ENCODE peak calls at places on chromosomes 13 and 19, in eight cellular contexts. K is stimulated activated CD8-positive, alpha-beta memory T cell treated with anti-CD3 and anti-CD28 coated beads, Interleukin-2, amount 100 ng/mL, for 1 hour; H is caudate nucleus; R is nephron progenitor cell; I is GM20000; M is T-helper 1 cell; N is BJ; O is right atrium auricular region. G is an unnamed sample.

GRCh38 chr19:14674764-14675163 is at the start of gene ADGRE3:
- DNase-seq in R (no peak), O (no peak), K (no peak), M (no peak), H (no peak), N (no peak), I (no peak), G (no peak)

GRCh38 chr13:92806215-92806614 is 420.4 kb upstream of the GPC6 start:
- DNase-seq in R (no peak), I (peak), H (no peak), K (no peak), N (no peak), O (no peak), M (no peak), G (peak)

GRCh38 chr19:31439270-31439573 is 90.0 kb upstream of the TSHZ3 start:
- DNase-seq in O (peak), K (no peak), I (no peak), M (no peak), H (no peak), N (no peak), R (no peak), G (no peak)

GRCh38 chr19:18514800-18515682 is 6.8 kb downstream of the ELL start:
- DNase-seq in M (no peak), R (no peak), K (no peak), N (no peak), O (peak), H (no peak), I (no peak), G (no peak)

GRCh38 chr19:40466219-40467006 is at the start of gene SPTBN4:
- DNase-seq in O (no peak), M (no peak), H (peak), R (peak), I (peak), K (peak), N (no peak), G (no peak)

GRCh38 chr19:38658462-38659306 is 11.2 kb downstream of the ACTN4 start:
- DNase-seq in O (no peak), K (no peak), N (peak), R (no peak), H (no peak), M (no peak), I (no peak), G (peak)

GRCh38 chr19:13993554-13994308 is 12.4 kb downstream of the RFX1 start:
- DNase-seq in R (no peak), N (no peak), O (no peak), M (no peak), H (no peak), K (no peak), I (peak), G (no peak)

GRCh38 chr19:38691938-38692457 is 44.5 kb downstream of the ACTN4 start:
- DNase-seq in R (no peak), N (peak), O (peak), H (no peak), M (no peak), K (no peak), I (no peak), G (no peak)

GRCh38 chr19:54507824-54508223 is 5.2 kb downstream of the LAIR2 start:
- DNase-seq in M (no peak), H (no peak), N (no peak), R (no peak), O (no peak), I (no peak), K (no peak), G (no peak)

GRCh38 chr13:51435002-51435578 is 17.7 kb downstream of the INTS6 start:
- DNase-seq in K (no peak), H (no peak), O (no peak), N (no peak), R (no peak), M (no peak), I (no peak), G (no peak)

GRCh38 chr13:23461544-23461943 is 28.0 kb upstream of the SACS start:
- DNase-seq in K (no peak), R (no peak), H (no peak), M (no peak), O (no peak), N (no peak), I (no peak), G (no peak)

GRCh38 chr19:33713194-33713593 is 83.5 kb upstream of the KCTD15 start:
- DNase-seq in R (no peak), K (no peak), I (no peak), M (no peak), O (no peak), H (no peak), N (no peak), G (no peak)

GRCh38 chr19:58466089-58466759 is 656 bp upstream of the ZNF324 start:
- DNase-seq in N (no peak), K (no peak), I (no peak), R (no peak), M (no peak), O (no peak), H (no peak), G (no peak)

GRCh38 chr19:1407662-1408299 is 395 bp downstream of the DAZAP1 start:
- DNase-seq in M (peak), K (no peak), R (no peak), I (peak), N (no peak), O (no peak), H (no peak), G (no peak)

GRCh38 chr13:48715977-48716376 is 62.2 kb downstream of the CYSLTR2 start:
- DNase-seq in M (no peak), N (no peak), O (no peak), H (no peak), K (no peak), R (no peak), I (no peak), G (no peak)

GRCh38 chr13:79782541-79783216 is 301.7 kb downstream of the NDFIP2 start:
- DNase-seq in K (no peak), N (no peak), M (no peak), I (no peak), R (peak), O (peak), H (no peak), G (no peak)

GRCh38 chr13:110391273-110391672 is 84.2 kb downstream of the COL4A2 start:
- DNase-seq in K (no peak), N (no peak), H (no peak), O (no peak), M (no peak), I (no peak), R (no peak), G (no peak)

GRCh38 chr19:789473-790052 is 7.7 kb upstream of the PTBP1 start:
- DNase-seq in H (no peak), M (no peak), N (no peak), O (no peak), I (no peak), K (no peak), R (peak), G (no peak)

GRCh38 chr19:2255112-2255845 is 938 bp downstream of the JSRP1 start:
- DNase-seq in H (no peak), O (no peak), R (no peak), N (no peak), K (no peak), M (no peak), I (peak), G (no peak)

GRCh38 chr13:113855931-113856715 is 7.8 kb downstream of the GAS6 start:
- DNase-seq in H (no peak), M (no peak), O (peak), I (no peak), N (no peak), K (no peak), R (no peak), G (no peak)